ENCODE peak calls at places on chromosomes 16 and 17, in ten cellular contexts. K is stimulated activated CD4-positive, alpha-beta T cell treated with anti-CD3 and anti-CD28 coated beads, TNF-alpha, amount 100 ng/mL, for 4 hours; S is sigmoid colon; R is CD4-positive, CD25-positive, alpha-beta regulatory T cell; E is naive B cell; Q is Daoy; X is cardiac fibroblast; P is NCI-H1417; Z is hepatic stellate cell; V is activated CD4-positive, alpha-beta memory T cell treated with anti-CD3 and anti-CD28 coated beads, Interleukin-2, amount 10 ng/mL, durations not matched to agents 7 days and 5 days. D is an unnamed sample.

GRCh38 chr17:6494239-6494941 is 50.1 kb downstream of the PIMREG start:
- DNase-seq in K (no peak), S (peak; percentile 28), R (no peak), E (no peak), Q (no peak), X (no peak), P (no peak), Z (no peak), V (no peak), D (no peak)

GRCh38 chr16:56997264-56997663 is 7.9 kb downstream of the NLRC5 start:
- DNase-seq in K (no peak), S (peak; percentile 2), R (no peak), E (no peak), Q (no peak), X (no peak), P (no peak), Z (no peak), V (no peak), D (no peak)

GRCh38 chr17:77801545-77802332 is 156.8 kb upstream of the TNRC6C start:
- DNase-seq in K (no peak), S (no peak), R (no peak), E (no peak), Q (no peak), X (no peak), P (peak; percentile 54), Z (no peak), V (no peak), D (no peak)

GRCh38 chr16:86375370-86375769 is 135.0 kb upstream of the FOXF1 start:
- DNase-seq in K (no peak), S (no peak), R (no peak), E (no peak), Q (peak; percentile 65), X (peak; percentile 53), P (no peak), Z (peak; percentile 57), V (no peak), D (no peak)

GRCh38 chr17:48014603-48015037 is 23.0 kb downstream of the COPZ2 start:
- DNase-seq in K (no peak), S (no peak), R (no peak), E (no peak), Q (no peak), X (no peak), P (peak; percentile 91), Z (no peak), V (no peak), D (no peak)

GRCh38 chr16:4071686-4072561 is 44.3 kb downstream of the ADCY9 start:
- DNase-seq in K (no peak), S (peak; percentile 9), R (no peak), E (no peak), Q (no peak), X (no peak), P (no peak), Z (no peak), V (no peak), D (no peak)

GRCh38 chr17:82487898-82488297 is 29.4 kb downstream of the NARF start:
- DNase-seq in K (no peak), S (no peak), R (no peak), E (no peak), Q (no peak), X (no peak), P (no peak), Z (no peak), V (no peak), D (no peak)

GRCh38 chr16:1601489-1601888 is 10.4 kb downstream of the IFT140 start:
- DNase-seq in K (no peak), S (no peak), R (no peak), E (no peak), Q (no peak), X (no peak), P (no peak), Z (no peak), V (no peak), D (no peak)

GRCh38 chr17:65529040-65529633 is 32.3 kb downstream of the AXIN2 start:
- DNase-seq in K (no peak), S (no peak), R (no peak), E (no peak), Q (no peak), X (no peak), P (no peak), Z (no peak), V (no peak), D (no peak)

GRCh38 chr16:79334127-79334526 is 266.4 kb downstream of the MAF start:
- DNase-seq in K (peak; percentile 14), S (no peak), R (peak; percentile 16), E (no peak), Q (no peak), X (no peak), P (no peak), Z (no peak), V (no peak), D (peak; percentile 59)

GRCh38 chr17:76529224-76529642 is 8.3 kb downstream of the CYGB start:
- DNase-seq in K (no peak), S (peak; percentile 96), R (no peak), E (no peak), Q (peak; percentile 78), X (peak; percentile 96), P (no peak), Z (peak; percentile 79), V (no peak), D (no peak)

GRCh38 chr16:70267516-70267915 is 15.8 kb upstream of the EXOSC6 start:
- DNase-seq in K (no peak), S (peak; percentile 33), R (peak; percentile 45), E (no peak), Q (peak; percentile 40), X (peak; percentile 67), P (peak; percentile 52), Z (peak; percentile 60), V (no peak), D (peak; percentile 70)

GRCh38 chr17:44770526-44770925 is 11.7 kb downstream of the ADAM11 start:
- DNase-seq in K (no peak), S (no peak), R (no peak), E (no peak), Q (no peak), X (no peak), P (no peak), Z (no peak), V (no peak), D (no peak)

GRCh38 chr17:58328195-58329034 is at the start of gene TSPOAP1:
- DNase-seq in K (peak; percentile 84), S (no peak), R (peak; percentile 89), E (peak; percentile 68), Q (no peak), X (no peak), P (no peak), Z (no peak), V (peak; percentile 84), D (no peak)

GRCh38 chr17:63191610-63192009 is 225.6 kb downstream of the TANC2 start:
- DNase-seq in K (no peak), S (no peak), R (no peak), E (peak; percentile 64), Q (no peak), X (no peak), P (no peak), Z (no peak), V (no peak), D (no peak)

GRCh38 chr17:79601604-79602420 is 9.0 kb downstream of the RBFOX3 start:
- DNase-seq in K (no peak), S (no peak), R (no peak), E (no peak), Q (no peak), X (no peak), P (no peak), Z (no peak), V (no peak), D (no peak)

GRCh38 chr17:57861000-57861736 is 11.3 kb upstream of the MRPS23 start:
- DNase-seq in K (no peak), S (peak; percentile 85), R (peak; percentile 53), E (peak; percentile 41), Q (peak; percentile 71), X (no peak), P (peak; percentile 68), Z (peak; percentile 42), V (peak; percentile 37), D (no peak)

GRCh38 chr17:57565119-57565635 is 179.9 kb downstream of the CCDC182 start:
- DNase-seq in K (no peak), S (no peak), R (no peak), E (no peak), Q (no peak), X (no peak), P (peak; percentile 21), Z (no peak), V (no peak), D (no peak)

GRCh38 chr17:4988168-4988567 is 693 bp upstream of the CAMTA2 start:
- DNase-seq in K (no peak), S (no peak), R (no peak), E (no peak), Q (no peak), X (no peak), P (peak; percentile 33), Z (peak; percentile 44), V (no peak), D (no peak)

GRCh38 chr17:17567631-17568030 is 23.9 kb downstream of the PEMT start:
- DNase-seq in K (no peak), S (peak; percentile 89), R (no peak), E (no peak), Q (no peak), X (peak; percentile 84), P (no peak), Z (no peak), V (no peak), D (no peak)

GRCh38 chr17:46948544-46948943 is 25.6 kb downstream of the GOSR2 start:
- DNase-seq in K (no peak), S (no peak), R (no peak), E (no peak), Q (no peak), X (no peak), P (no peak), Z (no peak), V (no peak), D (no peak)

GRCh38 chr16:15770512-15770911 is 86.3 kb downstream of the MYH11 start:
- DNase-seq in K (no peak), S (no peak), R (no peak), E (no peak), Q (peak; percentile 47), X (peak; percentile 89), P (no peak), Z (peak; percentile 85), V (no peak), D (no peak)

GRCh38 chr17:69213059-69213813 is 15.4 kb downstream of the ABCA10 start:
- DNase-seq in K (no peak), S (no peak), R (no peak), E (no peak), Q (peak; percentile 27), X (no peak), P (peak; percentile 31), Z (no peak), V (no peak), D (no peak)

GRCh38 chr17:31272236-31272635 is 24.8 kb downstream of the OMG start:
- DNase-seq in K (no peak), S (no peak), R (no peak), E (no peak), Q (no peak), X (no peak), P (no peak), Z (no peak), V (no peak), D (no peak)

GRCh38 chr16:56514845-56515244 is 5.0 kb downstream of the BBS2 start:
- DNase-seq in K (no peak), S (no peak), R (no peak), E (no peak), Q (no peak), X (no peak), P (no peak), Z (no peak), V (no peak), D (no peak)

GRCh38 chr16:10015397-10015796 is 166.8 kb downstream of the GRIN2A start:
- DNase-seq in K (no peak), S (no peak), R (no peak), E (no peak), Q (no peak), X (no peak), P (no peak), Z (no peak), V (no peak), D (no peak)

GRCh38 chr16:16027728-16028310 is 78.4 kb downstream of the ABCC1 start:
- DNase-seq in K (no peak), S (no peak), R (no peak), E (no peak), Q (no peak), X (no peak), P (peak; percentile 35), Z (no peak), V (no peak), D (peak; percentile 34)